ENCODE peak calls at places on chromosomes 6 and 20, in ten cellular contexts. One of them, this sample, is unnamed.
A peak's percentile ranks its signal among the peaks of the same experiment; 100 is the strongest.

GRCh38 chr6:150894191-150894744 is 28.8 kb downstream of the MTHFD1L start:
- DNase-seq in H1: no peak
- DNase-seq in cardiac muscle cell: no peak
- DNase-seq in HS-27A: no peak
- DNase-seq in tibial artery: no peak
- DNase-seq in activated CD4-positive, alpha-beta T cell treated with anti-CD3 and anti-CD28 coated beads, Interleukin-2, amount 50 U/mL, for 1 hour: no peak
- DNase-seq in NCI-H1105 treated with DMSO at 0.1 percent for 48 hours: no peak
- DNase-seq in NCI-H460: no peak
- DNase-seq in activated T-helper 1 cell treated with anti-CD3 and anti-CD28 coated beads, Interleukin-2, amount 50 U/mL, for 16 hours: no peak
- DNase-seq in H9: no peak
- DNase-seq in this sample: no peak

GRCh38 chr6:44265003-44265842 is at the start of gene NFKBIE:
- DNase-seq in H1: peak; percentile 99
- DNase-seq in cardiac muscle cell: peak; percentile 94
- DNase-seq in HS-27A: no peak
- DNase-seq in tibial artery: peak; percentile 95
- DNase-seq in activated CD4-positive, alpha-beta T cell treated with anti-CD3 and anti-CD28 coated beads, Interleukin-2, amount 50 U/mL, for 1 hour: peak; percentile 95
- DNase-seq in NCI-H1105 treated with DMSO at 0.1 percent for 48 hours: peak; percentile 80
- DNase-seq in NCI-H460: peak; percentile 69
- DNase-seq in activated T-helper 1 cell treated with anti-CD3 and anti-CD28 coated beads, Interleukin-2, amount 50 U/mL, for 16 hours: peak; percentile 96
- DNase-seq in H9: peak; percentile 94
- DNase-seq in this sample: peak; percentile 95

GRCh38 chr6:36739947-36740817 is 42.6 kb downstream of the RAB44 start:
- DNase-seq in H1: no peak
- DNase-seq in cardiac muscle cell: no peak
- DNase-seq in HS-27A: no peak
- DNase-seq in tibial artery: no peak
- DNase-seq in activated CD4-positive, alpha-beta T cell treated with anti-CD3 and anti-CD28 coated beads, Interleukin-2, amount 50 U/mL, for 1 hour: no peak
- DNase-seq in NCI-H1105 treated with DMSO at 0.1 percent for 48 hours: no peak
- DNase-seq in NCI-H460: peak; percentile 33
- DNase-seq in activated T-helper 1 cell treated with anti-CD3 and anti-CD28 coated beads, Interleukin-2, amount 50 U/mL, for 16 hours: no peak
- DNase-seq in H9: no peak
- DNase-seq in this sample: no peak

GRCh38 chr6:151870375-151870774 is 62.9 kb downstream of the ESR1 start:
- DNase-seq in H1: no peak
- DNase-seq in cardiac muscle cell: no peak
- DNase-seq in HS-27A: no peak
- DNase-seq in tibial artery: no peak
- DNase-seq in activated CD4-positive, alpha-beta T cell treated with anti-CD3 and anti-CD28 coated beads, Interleukin-2, amount 50 U/mL, for 1 hour: no peak
- DNase-seq in NCI-H1105 treated with DMSO at 0.1 percent for 48 hours: no peak
- DNase-seq in NCI-H460: no peak
- DNase-seq in activated T-helper 1 cell treated with anti-CD3 and anti-CD28 coated beads, Interleukin-2, amount 50 U/mL, for 16 hours: no peak
- DNase-seq in H9: no peak
- DNase-seq in this sample: no peak

GRCh38 chr20:7744411-7744810 is 195.8 kb downstream of the HAO1 start:
- DNase-seq in H1: no peak
- DNase-seq in cardiac muscle cell: peak; percentile 66
- DNase-seq in HS-27A: peak; percentile 91
- DNase-seq in tibial artery: no peak
- DNase-seq in activated CD4-positive, alpha-beta T cell treated with anti-CD3 and anti-CD28 coated beads, Interleukin-2, amount 50 U/mL, for 1 hour: no peak
- DNase-seq in NCI-H1105 treated with DMSO at 0.1 percent for 48 hours: no peak
- DNase-seq in NCI-H460: peak; percentile 2
- DNase-seq in activated T-helper 1 cell treated with anti-CD3 and anti-CD28 coated beads, Interleukin-2, amount 50 U/mL, for 16 hours: no peak
- DNase-seq in H9: no peak
- DNase-seq in this sample: no peak

GRCh38 chr20:3603108-3603507 is 60.1 kb downstream of the GFRA4 start:
- DNase-seq in H1: no peak
- DNase-seq in cardiac muscle cell: no peak
- DNase-seq in HS-27A: no peak
- DNase-seq in tibial artery: no peak
- DNase-seq in activated CD4-positive, alpha-beta T cell treated with anti-CD3 and anti-CD28 coated beads, Interleukin-2, amount 50 U/mL, for 1 hour: no peak
- DNase-seq in NCI-H1105 treated with DMSO at 0.1 percent for 48 hours: no peak
- DNase-seq in NCI-H460: no peak
- DNase-seq in activated T-helper 1 cell treated with anti-CD3 and anti-CD28 coated beads, Interleukin-2, amount 50 U/mL, for 16 hours: no peak
- DNase-seq in H9: no peak
- DNase-seq in this sample: no peak

GRCh38 chr20:56316051-56316450 is 42.7 kb upstream of the FAM210B start:
- DNase-seq in H1: no peak
- DNase-seq in cardiac muscle cell: no peak
- DNase-seq in HS-27A: no peak
- DNase-seq in tibial artery: no peak
- DNase-seq in activated CD4-positive, alpha-beta T cell treated with anti-CD3 and anti-CD28 coated beads, Interleukin-2, amount 50 U/mL, for 1 hour: no peak
- DNase-seq in NCI-H1105 treated with DMSO at 0.1 percent for 48 hours: no peak
- DNase-seq in NCI-H460: no peak
- DNase-seq in activated T-helper 1 cell treated with anti-CD3 and anti-CD28 coated beads, Interleukin-2, amount 50 U/mL, for 16 hours: no peak
- DNase-seq in H9: no peak
- DNase-seq in this sample: no peak

GRCh38 chr6:151325075-151326050 is 66.0 kb downstream of the ZBTB2 start:
- DNase-seq in H1: no peak
- DNase-seq in cardiac muscle cell: peak; percentile 74
- DNase-seq in HS-27A: peak; percentile 60
- DNase-seq in tibial artery: peak; percentile 76
- DNase-seq in activated CD4-positive, alpha-beta T cell treated with anti-CD3 and anti-CD28 coated beads, Interleukin-2, amount 50 U/mL, for 1 hour: peak; percentile 4
- DNase-seq in NCI-H1105 treated with DMSO at 0.1 percent for 48 hours: peak; percentile 74
- DNase-seq in NCI-H460: peak; percentile 9
- DNase-seq in activated T-helper 1 cell treated with anti-CD3 and anti-CD28 coated beads, Interleukin-2, amount 50 U/mL, for 16 hours: no peak
- DNase-seq in H9: peak; percentile 55
- DNase-seq in this sample: peak; percentile 4

GRCh38 chr6:51753635-51754034 is 333.8 kb downstream of the PKHD1 start:
- DNase-seq in H1: peak; percentile 82
- DNase-seq in cardiac muscle cell: no peak
- DNase-seq in HS-27A: no peak
- DNase-seq in tibial artery: no peak
- DNase-seq in activated CD4-positive, alpha-beta T cell treated with anti-CD3 and anti-CD28 coated beads, Interleukin-2, amount 50 U/mL, for 1 hour: no peak
- DNase-seq in NCI-H1105 treated with DMSO at 0.1 percent for 48 hours: no peak
- DNase-seq in NCI-H460: no peak
- DNase-seq in activated T-helper 1 cell treated with anti-CD3 and anti-CD28 coated beads, Interleukin-2, amount 50 U/mL, for 16 hours: no peak
- DNase-seq in H9: peak; percentile 76
- DNase-seq in this sample: no peak

GRCh38 chr20:2042400-2042799 is 48.5 kb upstream of the PDYN start:
- DNase-seq in H1: no peak
- DNase-seq in cardiac muscle cell: peak; percentile 40
- DNase-seq in HS-27A: no peak
- DNase-seq in tibial artery: no peak
- DNase-seq in activated CD4-positive, alpha-beta T cell treated with anti-CD3 and anti-CD28 coated beads, Interleukin-2, amount 50 U/mL, for 1 hour: no peak
- DNase-seq in NCI-H1105 treated with DMSO at 0.1 percent for 48 hours: no peak
- DNase-seq in NCI-H460: no peak
- DNase-seq in activated T-helper 1 cell treated with anti-CD3 and anti-CD28 coated beads, Interleukin-2, amount 50 U/mL, for 16 hours: no peak
- DNase-seq in H9: no peak
- DNase-seq in this sample: no peak

GRCh38 chr6:1604991-1605821 is 4.5 kb upstream of the FOXC1 start:
- DNase-seq in H1: no peak
- DNase-seq in cardiac muscle cell: no peak
- DNase-seq in HS-27A: no peak
- DNase-seq in tibial artery: no peak
- DNase-seq in activated CD4-positive, alpha-beta T cell treated with anti-CD3 and anti-CD28 coated beads, Interleukin-2, amount 50 U/mL, for 1 hour: no peak
- DNase-seq in NCI-H1105 treated with DMSO at 0.1 percent for 48 hours: no peak
- DNase-seq in NCI-H460: no peak
- DNase-seq in activated T-helper 1 cell treated with anti-CD3 and anti-CD28 coated beads, Interleukin-2, amount 50 U/mL, for 16 hours: no peak
- DNase-seq in H9: no peak
- DNase-seq in this sample: no peak

GRCh38 chr6:31178143-31179041 is 7.9 kb upstream of the POU5F1 start:
- DNase-seq in H1: no peak
- DNase-seq in cardiac muscle cell: peak; percentile 57
- DNase-seq in HS-27A: no peak
- DNase-seq in tibial artery: no peak
- DNase-seq in activated CD4-positive, alpha-beta T cell treated with anti-CD3 and anti-CD28 coated beads, Interleukin-2, amount 50 U/mL, for 1 hour: no peak
- DNase-seq in NCI-H1105 treated with DMSO at 0.1 percent for 48 hours: no peak
- DNase-seq in NCI-H460: no peak
- DNase-seq in activated T-helper 1 cell treated with anti-CD3 and anti-CD28 coated beads, Interleukin-2, amount 50 U/mL, for 16 hours: no peak
- DNase-seq in H9: no peak
- DNase-seq in this sample: no peak

GRCh38 chr6:133631421-133631820 is 257.5 kb upstream of the TCF21 start:
- DNase-seq in H1: no peak
- DNase-seq in cardiac muscle cell: peak; percentile 65
- DNase-seq in HS-27A: peak; percentile 88
- DNase-seq in tibial artery: no peak
- DNase-seq in activated CD4-positive, alpha-beta T cell treated with anti-CD3 and anti-CD28 coated beads, Interleukin-2, amount 50 U/mL, for 1 hour: no peak
- DNase-seq in NCI-H1105 treated with DMSO at 0.1 percent for 48 hours: no peak
- DNase-seq in NCI-H460: peak; percentile 54
- DNase-seq in activated T-helper 1 cell treated with anti-CD3 and anti-CD28 coated beads, Interleukin-2, amount 50 U/mL, for 16 hours: no peak
- DNase-seq in H9: no peak
- DNase-seq in this sample: no peak

GRCh38 chr6:22756365-22756764 is 187.0 kb downstream of the HDGFL1 start:
- DNase-seq in H1: no peak
- DNase-seq in cardiac muscle cell: no peak
- DNase-seq in HS-27A: no peak
- DNase-seq in tibial artery: no peak
- DNase-seq in activated CD4-positive, alpha-beta T cell treated with anti-CD3 and anti-CD28 coated beads, Interleukin-2, amount 50 U/mL, for 1 hour: no peak
- DNase-seq in NCI-H1105 treated with DMSO at 0.1 percent for 48 hours: no peak
- DNase-seq in NCI-H460: no peak
- DNase-seq in activated T-helper 1 cell treated with anti-CD3 and anti-CD28 coated beads, Interleukin-2, amount 50 U/mL, for 16 hours: no peak
- DNase-seq in H9: no peak
- DNase-seq in this sample: no peak

GRCh38 chr6:45265246-45265645 is 62.9 kb upstream of the RUNX2 start:
- DNase-seq in H1: no peak
- DNase-seq in cardiac muscle cell: peak; percentile 65
- DNase-seq in HS-27A: no peak
- DNase-seq in tibial artery: no peak
- DNase-seq in activated CD4-positive, alpha-beta T cell treated with anti-CD3 and anti-CD28 coated beads, Interleukin-2, amount 50 U/mL, for 1 hour: no peak
- DNase-seq in NCI-H1105 treated with DMSO at 0.1 percent for 48 hours: no peak
- DNase-seq in NCI-H460: no peak
- DNase-seq in activated T-helper 1 cell treated with anti-CD3 and anti-CD28 coated beads, Interleukin-2, amount 50 U/mL, for 16 hours: no peak
- DNase-seq in H9: no peak
- DNase-seq in this sample: no peak

GRCh38 chr6:43798688-43799444 is 28.9 kb downstream of the VEGFA start:
- DNase-seq in H1: no peak
- DNase-seq in cardiac muscle cell: peak; percentile 47
- DNase-seq in HS-27A: peak; percentile 70
- DNase-seq in tibial artery: no peak
- DNase-seq in activated CD4-positive, alpha-beta T cell treated with anti-CD3 and anti-CD28 coated beads, Interleukin-2, amount 50 U/mL, for 1 hour: no peak
- DNase-seq in NCI-H1105 treated with DMSO at 0.1 percent for 48 hours: no peak
- DNase-seq in NCI-H460: peak; percentile 58
- DNase-seq in activated T-helper 1 cell treated with anti-CD3 and anti-CD28 coated beads, Interleukin-2, amount 50 U/mL, for 16 hours: no peak
- DNase-seq in H9: no peak
- DNase-seq in this sample: no peak

GRCh38 chr6:144104898-144105487 is 9.6 kb upstream of the SF3B5 start:
- DNase-seq in H1: no peak
- DNase-seq in cardiac muscle cell: peak; percentile 86
- DNase-seq in HS-27A: peak; percentile 68
- DNase-seq in tibial artery: no peak
- DNase-seq in activated CD4-positive, alpha-beta T cell treated with anti-CD3 and anti-CD28 coated beads, Interleukin-2, amount 50 U/mL, for 1 hour: no peak
- DNase-seq in NCI-H1105 treated with DMSO at 0.1 percent for 48 hours: peak; percentile 85
- DNase-seq in NCI-H460: peak; percentile 66
- DNase-seq in activated T-helper 1 cell treated with anti-CD3 and anti-CD28 coated beads, Interleukin-2, amount 50 U/mL, for 16 hours: no peak
- DNase-seq in H9: no peak
- DNase-seq in this sample: peak; percentile 72

GRCh38 chr6:160791981-160792418 is 90.0 kb downstream of the PLG start:
- DNase-seq in H1: no peak
- DNase-seq in cardiac muscle cell: no peak
- DNase-seq in HS-27A: no peak
- DNase-seq in tibial artery: no peak
- DNase-seq in activated CD4-positive, alpha-beta T cell treated with anti-CD3 and anti-CD28 coated beads, Interleukin-2, amount 50 U/mL, for 1 hour: no peak
- DNase-seq in NCI-H1105 treated with DMSO at 0.1 percent for 48 hours: no peak
- DNase-seq in NCI-H460: no peak
- DNase-seq in activated T-helper 1 cell treated with anti-CD3 and anti-CD28 coated beads, Interleukin-2, amount 50 U/mL, for 16 hours: no peak
- DNase-seq in H9: no peak
- DNase-seq in this sample: no peak

GRCh38 chr20:61757678-61758555 is 307.8 kb downstream of the TAF4 start:
- DNase-seq in H1: no peak
- DNase-seq in cardiac muscle cell: peak; percentile 7
- DNase-seq in HS-27A: no peak
- DNase-seq in tibial artery: no peak
- DNase-seq in activated CD4-positive, alpha-beta T cell treated with anti-CD3 and anti-CD28 coated beads, Interleukin-2, amount 50 U/mL, for 1 hour: no peak
- DNase-seq in NCI-H1105 treated with DMSO at 0.1 percent for 48 hours: no peak
- DNase-seq in NCI-H460: no peak
- DNase-seq in activated T-helper 1 cell treated with anti-CD3 and anti-CD28 coated beads, Interleukin-2, amount 50 U/mL, for 16 hours: no peak
- DNase-seq in H9: no peak
- DNase-seq in this sample: no peak

GRCh38 chr6:49054311-49054710 is 408.7 kb downstream of the MMUT start:
- DNase-seq in H1: no peak
- DNase-seq in cardiac muscle cell: no peak
- DNase-seq in HS-27A: no peak
- DNase-seq in tibial artery: no peak
- DNase-seq in activated CD4-positive, alpha-beta T cell treated with anti-CD3 and anti-CD28 coated beads, Interleukin-2, amount 50 U/mL, for 1 hour: no peak
- DNase-seq in NCI-H1105 treated with DMSO at 0.1 percent for 48 hours: no peak
- DNase-seq in NCI-H460: no peak
- DNase-seq in activated T-helper 1 cell treated with anti-CD3 and anti-CD28 coated beads, Interleukin-2, amount 50 U/mL, for 16 hours: no peak
- DNase-seq in H9: no peak
- DNase-seq in this sample: no peak

This sample was measured in effector memory CD8-positive, alpha-beta T cell.